ENCODE peak calls at places on chromosome 13, in nine cellular contexts. One of them, this sample, is unnamed.

GRCh38 chr13:42478531-42479156 is 95.3 kb upstream of the TNFSF11 start:
- DNase-seq in ELF-1: peak
- DNase-seq in A172: peak
- DNase-seq in lower lobe of right lung: no peak
- DNase-seq in activated naive CD4-positive, alpha-beta T cell: no peak
- DNase-seq in cardiac muscle cell: peak
- DNase-seq in activated effector memory CD4-positive, alpha-beta T cell treated with anti-CD3 and anti-CD28 coated beads, Interleukin-2, amount 50 U/mL, for 16 hours: no peak
- DNase-seq in stimulated activated CD8-positive, alpha-beta memory T cell treated with anti-CD3 and anti-CD28 coated beads, Interleukin-2, amount 100 ng/mL, for 48 hours: no peak
- DNase-seq in NCI-H1105 treated with DMSO at 0.1 percent for 48 hours: no peak
- DNase-seq in this sample: no peak

GRCh38 chr13:91375119-91375729 is 23.2 kb upstream of the GPC5 start:
- DNase-seq in NCI-H1105 treated with DMSO at 0.1 percent for 48 hours: no peak
- DNase-seq in activated effector memory CD4-positive, alpha-beta T cell treated with anti-CD3 and anti-CD28 coated beads, Interleukin-2, amount 50 U/mL, for 16 hours: no peak
- DNase-seq in ELF-1: no peak
- DNase-seq in A172: no peak
- DNase-seq in activated naive CD4-positive, alpha-beta T cell: no peak
- DNase-seq in lower lobe of right lung: no peak
- DNase-seq in cardiac muscle cell: peak
- DNase-seq in stimulated activated CD8-positive, alpha-beta memory T cell treated with anti-CD3 and anti-CD28 coated beads, Interleukin-2, amount 100 ng/mL, for 48 hours: no peak
- DNase-seq in this sample: no peak

GRCh38 chr13:45367358-45367757 is 26.4 kb upstream of the TPT1 start:
- DNase-seq in NCI-H1105 treated with DMSO at 0.1 percent for 48 hours: no peak
- DNase-seq in A172: peak
- DNase-seq in stimulated activated CD8-positive, alpha-beta memory T cell treated with anti-CD3 and anti-CD28 coated beads, Interleukin-2, amount 100 ng/mL, for 48 hours: peak
- DNase-seq in activated effector memory CD4-positive, alpha-beta T cell treated with anti-CD3 and anti-CD28 coated beads, Interleukin-2, amount 50 U/mL, for 16 hours: peak
- DNase-seq in cardiac muscle cell: peak
- DNase-seq in activated naive CD4-positive, alpha-beta T cell: peak
- DNase-seq in ELF-1: peak
- DNase-seq in lower lobe of right lung: peak
- DNase-seq in this sample: peak

GRCh38 chr13:112245959-112246358 is 130.2 kb upstream of the SPACA7 start:
- DNase-seq in cardiac muscle cell: no peak
- DNase-seq in A172: no peak
- DNase-seq in NCI-H1105 treated with DMSO at 0.1 percent for 48 hours: no peak
- DNase-seq in stimulated activated CD8-positive, alpha-beta memory T cell treated with anti-CD3 and anti-CD28 coated beads, Interleukin-2, amount 100 ng/mL, for 48 hours: no peak
- DNase-seq in activated naive CD4-positive, alpha-beta T cell: no peak
- DNase-seq in lower lobe of right lung: no peak
- DNase-seq in ELF-1: no peak
- DNase-seq in activated effector memory CD4-positive, alpha-beta T cell treated with anti-CD3 and anti-CD28 coated beads, Interleukin-2, amount 50 U/mL, for 16 hours: no peak
- DNase-seq in this sample: no peak

GRCh38 chr13:30847697-30848307 is 58.3 kb upstream of the MEDAG start:
- DNase-seq in activated naive CD4-positive, alpha-beta T cell: no peak
- DNase-seq in lower lobe of right lung: no peak
- DNase-seq in NCI-H1105 treated with DMSO at 0.1 percent for 48 hours: no peak
- DNase-seq in cardiac muscle cell: peak
- DNase-seq in activated effector memory CD4-positive, alpha-beta T cell treated with anti-CD3 and anti-CD28 coated beads, Interleukin-2, amount 50 U/mL, for 16 hours: no peak
- DNase-seq in A172: peak
- DNase-seq in stimulated activated CD8-positive, alpha-beta memory T cell treated with anti-CD3 and anti-CD28 coated beads, Interleukin-2, amount 100 ng/mL, for 48 hours: no peak
- DNase-seq in ELF-1: no peak
- DNase-seq in this sample: no peak

GRCh38 chr13:109783815-109784589 is 2.4 kb downstream of the IRS2 start:
- DNase-seq in NCI-H1105 treated with DMSO at 0.1 percent for 48 hours: no peak
- DNase-seq in A172: no peak
- DNase-seq in stimulated activated CD8-positive, alpha-beta memory T cell treated with anti-CD3 and anti-CD28 coated beads, Interleukin-2, amount 100 ng/mL, for 48 hours: no peak
- DNase-seq in lower lobe of right lung: peak
- DNase-seq in ELF-1: peak
- DNase-seq in activated effector memory CD4-positive, alpha-beta T cell treated with anti-CD3 and anti-CD28 coated beads, Interleukin-2, amount 50 U/mL, for 16 hours: peak
- DNase-seq in activated naive CD4-positive, alpha-beta T cell: no peak
- DNase-seq in cardiac muscle cell: no peak
- DNase-seq in this sample: peak

GRCh38 chr13:21361123-21361522 is 98.0 kb downstream of the ZDHHC20 start:
- DNase-seq in cardiac muscle cell: no peak
- DNase-seq in lower lobe of right lung: no peak
- DNase-seq in activated effector memory CD4-positive, alpha-beta T cell treated with anti-CD3 and anti-CD28 coated beads, Interleukin-2, amount 50 U/mL, for 16 hours: no peak
- DNase-seq in activated naive CD4-positive, alpha-beta T cell: no peak
- DNase-seq in stimulated activated CD8-positive, alpha-beta memory T cell treated with anti-CD3 and anti-CD28 coated beads, Interleukin-2, amount 100 ng/mL, for 48 hours: no peak
- DNase-seq in ELF-1: no peak
- DNase-seq in NCI-H1105 treated with DMSO at 0.1 percent for 48 hours: no peak
- DNase-seq in A172: no peak
- DNase-seq in this sample: no peak

GRCh38 chr13:36355632-36356031 is 9.4 kb upstream of the SPART start:
- DNase-seq in stimulated activated CD8-positive, alpha-beta memory T cell treated with anti-CD3 and anti-CD28 coated beads, Interleukin-2, amount 100 ng/mL, for 48 hours: no peak
- DNase-seq in activated naive CD4-positive, alpha-beta T cell: no peak
- DNase-seq in activated effector memory CD4-positive, alpha-beta T cell treated with anti-CD3 and anti-CD28 coated beads, Interleukin-2, amount 50 U/mL, for 16 hours: no peak
- DNase-seq in ELF-1: no peak
- DNase-seq in lower lobe of right lung: no peak
- DNase-seq in cardiac muscle cell: no peak
- DNase-seq in NCI-H1105 treated with DMSO at 0.1 percent for 48 hours: no peak
- DNase-seq in A172: no peak
- DNase-seq in this sample: no peak

GRCh38 chr13:113005076-113005865 is 36.3 kb downstream of the MCF2L start:
- DNase-seq in cardiac muscle cell: no peak
- DNase-seq in lower lobe of right lung: no peak
- DNase-seq in ELF-1: no peak
- DNase-seq in A172: no peak
- DNase-seq in NCI-H1105 treated with DMSO at 0.1 percent for 48 hours: no peak
- DNase-seq in activated effector memory CD4-positive, alpha-beta T cell treated with anti-CD3 and anti-CD28 coated beads, Interleukin-2, amount 50 U/mL, for 16 hours: no peak
- DNase-seq in stimulated activated CD8-positive, alpha-beta memory T cell treated with anti-CD3 and anti-CD28 coated beads, Interleukin-2, amount 100 ng/mL, for 48 hours: no peak
- DNase-seq in activated naive CD4-positive, alpha-beta T cell: no peak
- DNase-seq in this sample: no peak

GRCh38 chr13:23859455-23859854 is 29.7 kb downstream of the MIPEP start:
- DNase-seq in NCI-H1105 treated with DMSO at 0.1 percent for 48 hours: no peak
- DNase-seq in A172: no peak
- DNase-seq in activated effector memory CD4-positive, alpha-beta T cell treated with anti-CD3 and anti-CD28 coated beads, Interleukin-2, amount 50 U/mL, for 16 hours: no peak
- DNase-seq in activated naive CD4-positive, alpha-beta T cell: no peak
- DNase-seq in ELF-1: no peak
- DNase-seq in lower lobe of right lung: no peak
- DNase-seq in stimulated activated CD8-positive, alpha-beta memory T cell treated with anti-CD3 and anti-CD28 coated beads, Interleukin-2, amount 100 ng/mL, for 48 hours: no peak
- DNase-seq in cardiac muscle cell: no peak
- DNase-seq in this sample: no peak

GRCh38 chr13:93753639-93754038 is 527.0 kb downstream of the GPC6 start:
- DNase-seq in NCI-H1105 treated with DMSO at 0.1 percent for 48 hours: no peak
- DNase-seq in activated naive CD4-positive, alpha-beta T cell: no peak
- DNase-seq in cardiac muscle cell: no peak
- DNase-seq in A172: no peak
- DNase-seq in ELF-1: no peak
- DNase-seq in stimulated activated CD8-positive, alpha-beta memory T cell treated with anti-CD3 and anti-CD28 coated beads, Interleukin-2, amount 100 ng/mL, for 48 hours: no peak
- DNase-seq in lower lobe of right lung: no peak
- DNase-seq in activated effector memory CD4-positive, alpha-beta T cell treated with anti-CD3 and anti-CD28 coated beads, Interleukin-2, amount 50 U/mL, for 16 hours: no peak
- DNase-seq in this sample: no peak

GRCh38 chr13:53200498-53201453 is 172.2 kb downstream of the OLFM4 start:
- DNase-seq in lower lobe of right lung: peak
- DNase-seq in cardiac muscle cell: peak
- DNase-seq in activated naive CD4-positive, alpha-beta T cell: no peak
- DNase-seq in activated effector memory CD4-positive, alpha-beta T cell treated with anti-CD3 and anti-CD28 coated beads, Interleukin-2, amount 50 U/mL, for 16 hours: no peak
- DNase-seq in NCI-H1105 treated with DMSO at 0.1 percent for 48 hours: no peak
- DNase-seq in stimulated activated CD8-positive, alpha-beta memory T cell treated with anti-CD3 and anti-CD28 coated beads, Interleukin-2, amount 100 ng/mL, for 48 hours: peak
- DNase-seq in A172: no peak
- DNase-seq in ELF-1: peak
- DNase-seq in this sample: peak

GRCh38 chr13:49062297-49062896 is 86.7 kb downstream of the FNDC3A start:
- DNase-seq in stimulated activated CD8-positive, alpha-beta memory T cell treated with anti-CD3 and anti-CD28 coated beads, Interleukin-2, amount 100 ng/mL, for 48 hours: no peak
- DNase-seq in NCI-H1105 treated with DMSO at 0.1 percent for 48 hours: no peak
- DNase-seq in activated naive CD4-positive, alpha-beta T cell: no peak
- DNase-seq in A172: no peak
- DNase-seq in cardiac muscle cell: no peak
- DNase-seq in lower lobe of right lung: no peak
- DNase-seq in activated effector memory CD4-positive, alpha-beta T cell treated with anti-CD3 and anti-CD28 coated beads, Interleukin-2, amount 50 U/mL, for 16 hours: no peak
- DNase-seq in ELF-1: no peak
- DNase-seq in this sample: no peak

GRCh38 chr13:97116754-97117153 is 105.4 kb upstream of the MBNL2 start:
- DNase-seq in activated effector memory CD4-positive, alpha-beta T cell treated with anti-CD3 and anti-CD28 coated beads, Interleukin-2, amount 50 U/mL, for 16 hours: no peak
- DNase-seq in NCI-H1105 treated with DMSO at 0.1 percent for 48 hours: no peak
- DNase-seq in lower lobe of right lung: no peak
- DNase-seq in A172: peak
- DNase-seq in ELF-1: peak
- DNase-seq in stimulated activated CD8-positive, alpha-beta memory T cell treated with anti-CD3 and anti-CD28 coated beads, Interleukin-2, amount 100 ng/mL, for 48 hours: no peak
- DNase-seq in cardiac muscle cell: peak
- DNase-seq in activated naive CD4-positive, alpha-beta T cell: no peak
- DNase-seq in this sample: no peak

GRCh38 chr13:112172641-112173171 is 105.8 kb downstream of the SOX1 start:
- DNase-seq in activated naive CD4-positive, alpha-beta T cell: no peak
- DNase-seq in A172: no peak
- DNase-seq in stimulated activated CD8-positive, alpha-beta memory T cell treated with anti-CD3 and anti-CD28 coated beads, Interleukin-2, amount 100 ng/mL, for 48 hours: no peak
- DNase-seq in NCI-H1105 treated with DMSO at 0.1 percent for 48 hours: no peak
- DNase-seq in activated effector memory CD4-positive, alpha-beta T cell treated with anti-CD3 and anti-CD28 coated beads, Interleukin-2, amount 50 U/mL, for 16 hours: no peak
- DNase-seq in lower lobe of right lung: no peak
- DNase-seq in ELF-1: no peak
- DNase-seq in cardiac muscle cell: no peak
- DNase-seq in this sample: no peak

GRCh38 chr13:84917252-84917878 is 881.9 kb downstream of the SLITRK6 start:
- DNase-seq in stimulated activated CD8-positive, alpha-beta memory T cell treated with anti-CD3 and anti-CD28 coated beads, Interleukin-2, amount 100 ng/mL, for 48 hours: no peak
- DNase-seq in ELF-1: no peak
- DNase-seq in activated effector memory CD4-positive, alpha-beta T cell treated with anti-CD3 and anti-CD28 coated beads, Interleukin-2, amount 50 U/mL, for 16 hours: no peak
- DNase-seq in lower lobe of right lung: no peak
- DNase-seq in NCI-H1105 treated with DMSO at 0.1 percent for 48 hours: peak
- DNase-seq in A172: peak
- DNase-seq in cardiac muscle cell: peak
- DNase-seq in activated naive CD4-positive, alpha-beta T cell: no peak
- DNase-seq in this sample: no peak

GRCh38 chr13:23159205-23159586 is 21.6 kb upstream of the SGCG start:
- DNase-seq in cardiac muscle cell: peak
- DNase-seq in stimulated activated CD8-positive, alpha-beta memory T cell treated with anti-CD3 and anti-CD28 coated beads, Interleukin-2, amount 100 ng/mL, for 48 hours: peak
- DNase-seq in activated effector memory CD4-positive, alpha-beta T cell treated with anti-CD3 and anti-CD28 coated beads, Interleukin-2, amount 50 U/mL, for 16 hours: no peak
- DNase-seq in NCI-H1105 treated with DMSO at 0.1 percent for 48 hours: no peak
- DNase-seq in activated naive CD4-positive, alpha-beta T cell: no peak
- DNase-seq in lower lobe of right lung: peak
- DNase-seq in ELF-1: peak
- DNase-seq in A172: no peak
- DNase-seq in this sample: peak

GRCh38 chr13:27450921-27451461 is 627 bp upstream of the MTIF3 start:
- DNase-seq in cardiac muscle cell: peak
- DNase-seq in lower lobe of right lung: peak
- DNase-seq in NCI-H1105 treated with DMSO at 0.1 percent for 48 hours: peak
- DNase-seq in A172: peak
- DNase-seq in activated naive CD4-positive, alpha-beta T cell: peak
- DNase-seq in activated effector memory CD4-positive, alpha-beta T cell treated with anti-CD3 and anti-CD28 coated beads, Interleukin-2, amount 50 U/mL, for 16 hours: peak
- DNase-seq in ELF-1: no peak
- DNase-seq in stimulated activated CD8-positive, alpha-beta memory T cell treated with anti-CD3 and anti-CD28 coated beads, Interleukin-2, amount 100 ng/mL, for 48 hours: no peak
- DNase-seq in this sample: no peak

This sample was measured in H9.